ENCODE peak calls at places on chromosomes 16 and 17, in six cellular contexts. Y is Karpas-422, A is IMR-90, V is H1, Q is neural progenitor cell, J is mesenchymal stem cell. O is an unnamed sample.

GRCh38 chr17:79568661-79569060 is 42.2 kb downstream of the RBFOX3 start:
- DNase-seq in J (no peak), Y (no peak), Q (no peak), V (no peak), A (no peak), O (no peak)

GRCh38 chr16:59214455-59214854 is 480.3 kb upstream of the GOT2 start:
- DNase-seq in V (no peak), J (no peak), Q (no peak), Y (no peak), A (no peak), O (no peak)

GRCh38 chr17:8746501-8747236 is 2.0 kb upstream of the CCDC42 start:
- DNase-seq in A (peak), V (no peak), J (peak), Y (no peak), Q (peak), O (peak)

GRCh38 chr17:80939151-80940145 is 52.2 kb upstream of the CHMP6 start:
- DNase-seq in V (no peak), J (no peak), Q (no peak), A (no peak), Y (no peak), O (no peak)

GRCh38 chr16:89381788-89382187 is 108.6 kb downstream of the ANKRD11 start:
- DNase-seq in J (no peak), Y (no peak), Q (no peak), A (no peak), V (no peak), O (no peak)

GRCh38 chr16:85878875-85879274 is 20.1 kb upstream of the IRF8 start:
- DNase-seq in A (peak), Y (no peak), V (no peak), Q (peak), J (peak), O (no peak)

GRCh38 chr17:80432350-80432955 is 17.5 kb downstream of the ENDOV start:
- DNase-seq in Y (no peak), V (no peak), J (no peak), A (no peak), Q (no peak), O (no peak)

GRCh38 chr16:26787924-26788323 is 278.8 kb upstream of the C16orf82 start:
- DNase-seq in Y (peak), V (no peak), A (no peak), J (no peak), Q (no peak), O (peak)

GRCh38 chr17:76414334-76415295 is 30.2 kb downstream of the SPHK1 start:
- DNase-seq in Q (peak), Y (no peak), A (peak), V (no peak), J (peak), O (no peak)

GRCh38 chr16:53955221-53955875 is 251.4 kb downstream of the FTO start:
- DNase-seq in V (no peak), A (no peak), J (no peak), Q (no peak), Y (no peak), O (no peak)

GRCh38 chr17:75776399-75777242 is 8.0 kb upstream of the UNK start:
- DNase-seq in Q (no peak), J (no peak), Y (peak), V (no peak), A (no peak), O (no peak)

GRCh38 chr16:57628008-57628781 is at the start of gene ADGRG1:
- DNase-seq in Q (peak), Y (no peak), J (peak), A (peak), V (peak), O (peak)

GRCh38 chr16:56420613-56421012 is 4.7 kb downstream of the AMFR start:
- DNase-seq in J (no peak), Y (peak), A (no peak), V (no peak), Q (no peak), O (no peak)

GRCh38 chr16:76386784-76387183 is 109.6 kb downstream of the CNTNAP4 start:
- DNase-seq in V (no peak), Y (no peak), J (peak), Q (no peak), A (no peak), O (no peak)

GRCh38 chr17:37884516-37884915 is 39.7 kb upstream of the TBC1D3K start:
- DNase-seq in V (no peak), Y (no peak), A (no peak), J (no peak), Q (no peak), O (no peak)

GRCh38 chr17:73551756-73552155 is 92.5 kb downstream of the SDK2 start:
- DNase-seq in V (no peak), J (no peak), Y (no peak), Q (no peak), A (no peak), O (peak)

GRCh38 chr17:31695456-31696090 is 163.5 kb downstream of the COPRS start:
- DNase-seq in Q (no peak), A (peak), Y (no peak), V (no peak), J (peak), O (no peak)

GRCh38 chr17:229130-229944 is 47.9 kb upstream of the DOC2B start:
- DNase-seq in V (no peak), Q (no peak), J (no peak), A (peak), Y (no peak), O (no peak)

GRCh38 chr16:19607610-19608280 is 52.2 kb downstream of the VPS35L start:
- DNase-seq in V (no peak), A (peak), J (no peak), Q (no peak), Y (no peak), O (no peak)

GRCh38 chr16:66924527-66925321 is 611 bp downstream of the RRAD start:
- DNase-seq in Y (no peak), A (no peak), V (no peak), Q (peak), J (peak), O (no peak)

GRCh38 chr17:42389135-42389417 is 834 bp upstream of the STAT3 start:
- DNase-seq in A (no peak), Q (no peak), J (no peak), Y (peak), V (no peak), O (no peak)

GRCh38 chr16:77780378-77780837 is 8.0 kb upstream of the VAT1L start:
- DNase-seq in J (peak), V (no peak), Y (no peak), Q (no peak), A (peak), O (peak)

GRCh38 chr16:81908466-81909230 is 102.6 kb downstream of the SDR42E1 start:
- DNase-seq in J (no peak), Y (no peak), A (no peak), V (no peak), Q (no peak), O (no peak)

GRCh38 chr16:56999409-57000270 is 10.3 kb downstream of the NLRC5 start:
- DNase-seq in Q (no peak), Y (no peak), J (peak), V (no peak), A (no peak), O (no peak)

GRCh38 chr17:27577884-27578717 is 52.9 kb upstream of the LGALS9 start:
- DNase-seq in Q (no peak), A (peak), V (no peak), J (peak), Y (no peak), O (no peak)

GRCh38 chr16:11967195-11967911 is 2.3 kb downstream of the TNFRSF17 start:
- DNase-seq in Q (no peak), Y (no peak), V (no peak), A (no peak), J (no peak), O (no peak)

GRCh38 chr16:11964761-11965539 is at the start of gene TNFRSF17:
- DNase-seq in Q (no peak), J (no peak), Y (peak), V (no peak), A (peak), O (no peak)

GRCh38 chr16:11966173-11966572 is 1.2 kb downstream of the TNFRSF17 start:
- DNase-seq in J (no peak), Q (no peak), V (no peak), Y (peak), A (no peak), O (no peak)

GRCh38 chr16:11968577-11968976 is 3.6 kb downstream of the TNFRSF17 start:
- DNase-seq in J (no peak), V (no peak), A (no peak), Y (no peak), Q (no peak), O (no peak)

DNA sequence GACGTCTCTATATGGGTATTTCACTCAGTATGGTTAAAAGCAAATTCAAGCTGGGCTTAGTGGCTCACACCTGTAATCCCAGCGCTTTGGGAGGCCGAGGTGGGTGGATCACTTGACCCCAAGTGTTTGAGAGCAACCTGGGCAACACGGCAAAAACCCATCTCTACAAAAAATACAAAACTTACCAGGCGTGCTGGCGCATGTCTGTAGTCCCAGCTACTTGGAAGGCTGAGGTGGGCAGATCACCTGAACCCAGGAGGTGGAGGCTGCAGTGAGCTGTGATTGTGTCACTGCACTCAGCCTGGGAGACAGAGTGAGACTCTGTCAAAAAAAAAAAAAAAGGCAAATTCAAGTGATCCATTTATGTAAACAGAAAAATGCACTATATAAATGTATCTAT is 1.3 kb upstream of the TNFRSF17 start:
- DNase-seq in Q (no peak), J (no peak), A (no peak), Y (no peak), V (no peak), O (no peak)
- H2AFZ ChIP-seq in Q (no peak), J (no peak), A (no peak), Y (peak), V (no peak), O (no peak)

GRCh38 chr16:79847101-79847500 is 246.6 kb upstream of the MAF start:
- DNase-seq in J (no peak), Y (no peak), Q (no peak), V (no peak), A (no peak), O (no peak)
- H2AFZ ChIP-seq in J (no peak), Y (no peak), Q (no peak), V (no peak), A (no peak), O (no peak)

GRCh38 chr17:61813211-61813610 is 50.1 kb downstream of the BRIP1 start:
- DNase-seq in V (no peak), Q (no peak), Y (no peak), A (no peak), J (no peak), O (no peak)
- H2AFZ ChIP-seq in V (no peak), Q (no peak), Y (no peak), A (no peak), J (no peak), O (no peak)

GRCh38 chr17:7130626-7131467 is 16.2 kb upstream of the ASGR2 start:
- DNase-seq in J (no peak), A (no peak), Q (no peak), V (no peak), Y (no peak), O (no peak)
- H2AFZ ChIP-seq in J (no peak), A (no peak), Q (peak), V (peak), Y (no peak), O (no peak)

GRCh38 chr16:73066927-73067670 is 19.2 kb upstream of the ZFHX3 start:
- DNase-seq in A (peak), J (peak), V (no peak), Q (peak), Y (no peak), O (no peak)
- H2AFZ ChIP-seq in A (peak), J (no peak), V (no peak), Q (peak), Y (no peak), O (no peak)

GRCh38 chr17:48998557-48999440 is 1.6 kb downstream of the IGF2BP1 start:
- DNase-seq in Y (no peak), V (no peak), Q (peak), A (peak), J (peak), O (no peak)
- H2AFZ ChIP-seq in Y (no peak), V (no peak), Q (no peak), A (peak), J (no peak), O (no peak)

GRCh38 chr17:3545151-3545550 is 12.5 kb downstream of the TRPV3 start:
- DNase-seq in Y (no peak), V (no peak), A (no peak), Q (no peak), J (no peak), O (no peak)

GRCh38 chr17:3544365-3544764 is 13.2 kb downstream of the TRPV3 start:
- DNase-seq in A (no peak), J (no peak), Y (no peak), V (no peak), Q (no peak), O (no peak)

GRCh38 chr17:3542410-3543088 is 15.1 kb downstream of the TRPV3 start:
- DNase-seq in Q (no peak), V (no peak), A (no peak), Y (no peak), J (no peak), O (no peak)

GRCh38 chr17:3546521-3546920 is 11.1 kb downstream of the TRPV3 start:
- DNase-seq in Y (no peak), Q (no peak), V (no peak), J (no peak), A (no peak), O (no peak)

DNA sequence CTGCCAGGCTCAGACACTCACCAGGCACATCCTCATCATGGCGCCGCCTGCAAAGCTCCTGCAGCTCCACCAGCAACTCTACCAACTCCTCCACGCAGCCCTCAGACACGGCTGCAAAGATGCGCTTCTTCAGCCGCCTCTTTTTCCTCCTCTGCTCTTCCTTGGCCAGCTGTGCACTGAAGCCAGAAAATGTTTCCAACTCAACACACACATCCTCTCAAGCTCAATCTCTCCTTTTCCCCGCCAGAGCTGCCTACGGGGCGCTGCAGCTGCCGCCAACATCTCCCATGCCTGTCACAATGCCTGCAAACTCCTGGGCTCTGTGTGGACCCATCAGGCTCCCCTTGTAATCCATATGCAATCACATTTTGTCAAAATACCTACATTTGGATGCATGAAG is 14.2 kb downstream of the TRPV3 start:
- DNase-seq in Q (no peak), J (no peak), A (no peak), Y (no peak), V (no peak), O (no peak)
- H2AFZ ChIP-seq in Q (no peak), J (no peak), A (no peak), Y (no peak), V (no peak), O (no peak)

O was measured in HCT116.